ENCODE peak calls at places on chromosomes 1 and 21, in ten cellular contexts. O is right cardiac atrium; X is Peyer's patch; Z is amygdala; H is stimulated activated CD4-positive, alpha-beta T cell treated with anti-CD3 and anti-CD28 coated beads, Interleukin-15, amount 100 ng/mL, for 1 hour; C is SJCRH30; G is endothelial cell; D is BJ; L is effector CD4-positive, alpha-beta T cell; B is fibroblast of the conjunctiva. V is an unnamed sample.

GRCh38 chr1:206004821-206005220 is 1.6 kb upstream of the RAB7B start:
- DNase-seq in O (no peak), X (no peak), Z (no peak), H (no peak), C (no peak), G (no peak), D (no peak), L (no peak), B (no peak), V (no peak)

GRCh38 chr1:40439247-40439646 is 11.0 kb upstream of the ZFP69B start:
- DNase-seq in O (no peak), X (no peak), Z (no peak), H (no peak), C (no peak), G (no peak), D (no peak), L (no peak), B (no peak), V (no peak)

GRCh38 chr1:23074012-23074411 is 54.7 kb downstream of the KDM1A start:
- DNase-seq in O (no peak), X (no peak), Z (no peak), H (no peak), C (no peak), G (no peak), D (no peak), L (no peak), B (no peak), V (no peak)

GRCh38 chr21:31865429-31865970 is 7.3 kb upstream of the HUNK start:
- DNase-seq in O (no peak), X (peak), Z (no peak), H (no peak), C (no peak), G (no peak), D (no peak), L (no peak), B (no peak), V (no peak)

GRCh38 chr1:201778279-201779023 is 50.5 kb upstream of the IPO9 start:
- DNase-seq in O (no peak), X (no peak), Z (no peak), H (no peak), C (no peak), G (no peak), D (no peak), L (no peak), B (no peak), V (no peak)

GRCh38 chr1:3073520-3074296 is 4.7 kb downstream of the PRDM16 start:
- DNase-seq in O (no peak), X (no peak), Z (no peak), H (no peak), C (no peak), G (no peak), D (no peak), L (no peak), B (no peak), V (no peak)

GRCh38 chr21:34205811-34206635 is 132.6 kb downstream of the MRPS6 start:
- DNase-seq in O (no peak), X (no peak), Z (no peak), H (no peak), C (no peak), G (no peak), D (no peak), L (no peak), B (peak), V (no peak)

GRCh38 chr21:35730325-35730724 is 330.0 kb downstream of the SETD4 start:
- DNase-seq in O (no peak), X (no peak), Z (no peak), H (no peak), C (no peak), G (no peak), D (no peak), L (no peak), B (no peak), V (no peak)

GRCh38 chr1:96521994-96522760 is 199.4 kb upstream of the PTBP2 start:
- DNase-seq in O (no peak), X (no peak), Z (no peak), H (no peak), C (no peak), G (no peak), D (no peak), L (no peak), B (no peak), V (no peak)

GRCh38 chr1:15344800-15345710 is 64.6 kb upstream of the EFHD2 start:
- DNase-seq in O (no peak), X (no peak), Z (no peak), H (no peak), C (no peak), G (no peak), D (no peak), L (no peak), B (no peak), V (no peak)

GRCh38 chr1:225917536-225917935 is 6.5 kb downstream of the PYCR2 start:
- DNase-seq in O (no peak), X (no peak), Z (no peak), H (no peak), C (no peak), G (no peak), D (no peak), L (no peak), B (no peak), V (no peak)

GRCh38 chr1:77068013-77068412 is 151.2 kb downstream of the PIGK start:
- DNase-seq in O (no peak), X (no peak), Z (no peak), H (no peak), C (no peak), G (no peak), D (no peak), L (no peak), B (no peak), V (no peak)

GRCh38 chr1:154379301-154379700 is 25.8 kb upstream of the IL6R start:
- DNase-seq in O (no peak), X (no peak), Z (no peak), H (no peak), C (no peak), G (no peak), D (no peak), L (no peak), B (no peak), V (no peak)

GRCh38 chr1:63665824-63666223 is 72.6 kb downstream of the PGM1 start:
- DNase-seq in O (no peak), X (no peak), Z (no peak), H (no peak), C (no peak), G (no peak), D (no peak), L (no peak), B (no peak), V (no peak)

GRCh38 chr1:228437424-228437823 is 20.8 kb upstream of the TRIM17 start:
- DNase-seq in O (no peak), X (peak), Z (no peak), H (no peak), C (no peak), G (no peak), D (no peak), L (no peak), B (no peak), V (no peak)

GRCh38 chr1:234611799-234612351 is 1.9 kb upstream of the IRF2BP2 start:
- DNase-seq in O (peak), X (peak), Z (no peak), H (no peak), C (peak), G (no peak), D (no peak), L (peak), B (no peak), V (peak)

GRCh38 chr1:18727956-18728355 is 97.3 kb downstream of the PAX7 start:
- DNase-seq in O (no peak), X (no peak), Z (no peak), H (no peak), C (no peak), G (no peak), D (no peak), L (no peak), B (no peak), V (no peak)

GRCh38 chr1:112209493-112209892 is 186.5 kb upstream of the CTTNBP2NL start:
- DNase-seq in O (no peak), X (no peak), Z (no peak), H (no peak), C (no peak), G (no peak), D (no peak), L (no peak), B (no peak), V (no peak)